ENCODE peak calls at places on chromosomes 5 and 9, in six cellular contexts. One of them, this sample, is unnamed.

GRCh38 chr9:108851138-108851537 is 4.6 kb downstream of the ACTL7B start:
- DNase-seq in ELF-1: no peak
- DNase-seq in T-helper 2 cell: no peak
- DNase-seq in CD8-positive, alpha-beta T cell: no peak
- DNase-seq in NB4: no peak
- DNase-seq in stimulated activated CD4-positive, alpha-beta T cell treated with anti-CD3 and anti-CD28 coated beads, Interleukin-4, amount 100 ng/mL, for 24 hours: no peak
- DNase-seq in this sample: no peak

GRCh38 chr9:133701981-133702797 is 36.0 kb downstream of the SARDH start:
- DNase-seq in ELF-1: no peak
- DNase-seq in T-helper 2 cell: peak; percentile 56
- DNase-seq in CD8-positive, alpha-beta T cell: peak; percentile 64
- DNase-seq in NB4: peak; percentile 84
- DNase-seq in stimulated activated CD4-positive, alpha-beta T cell treated with anti-CD3 and anti-CD28 coated beads, Interleukin-4, amount 100 ng/mL, for 24 hours: peak; percentile 68
- DNase-seq in this sample: peak; percentile 45

GRCh38 chr9:18666348-18666747 is 192.4 kb downstream of the ADAMTSL1 start:
- DNase-seq in ELF-1: no peak
- DNase-seq in T-helper 2 cell: no peak
- DNase-seq in CD8-positive, alpha-beta T cell: no peak
- DNase-seq in NB4: no peak
- DNase-seq in stimulated activated CD4-positive, alpha-beta T cell treated with anti-CD3 and anti-CD28 coated beads, Interleukin-4, amount 100 ng/mL, for 24 hours: no peak
- DNase-seq in this sample: no peak

GRCh38 chr5:157431544-157432200 is 28.3 kb upstream of the NIPAL4 start:
- DNase-seq in ELF-1: peak; percentile 14
- DNase-seq in T-helper 2 cell: no peak
- DNase-seq in CD8-positive, alpha-beta T cell: no peak
- DNase-seq in NB4: peak; percentile 61
- DNase-seq in stimulated activated CD4-positive, alpha-beta T cell treated with anti-CD3 and anti-CD28 coated beads, Interleukin-4, amount 100 ng/mL, for 24 hours: peak; percentile 43
- DNase-seq in this sample: no peak

GRCh38 chr9:108473209-108474112 is 382.3 kb downstream of the ACTL7B start:
- DNase-seq in ELF-1: no peak
- DNase-seq in T-helper 2 cell: no peak
- DNase-seq in CD8-positive, alpha-beta T cell: no peak
- DNase-seq in NB4: no peak
- DNase-seq in stimulated activated CD4-positive, alpha-beta T cell treated with anti-CD3 and anti-CD28 coated beads, Interleukin-4, amount 100 ng/mL, for 24 hours: no peak
- DNase-seq in this sample: no peak

GRCh38 chr5:159764283-159764927 is 151.9 kb upstream of the ADRA1B start:
- DNase-seq in ELF-1: peak; percentile 49
- DNase-seq in T-helper 2 cell: no peak
- DNase-seq in CD8-positive, alpha-beta T cell: no peak
- DNase-seq in NB4: peak; percentile 76
- DNase-seq in stimulated activated CD4-positive, alpha-beta T cell treated with anti-CD3 and anti-CD28 coated beads, Interleukin-4, amount 100 ng/mL, for 24 hours: no peak
- DNase-seq in this sample: no peak

GRCh38 chr9:91331849-91332248 is 29.9 kb downstream of the AUH start:
- DNase-seq in ELF-1: no peak
- DNase-seq in T-helper 2 cell: no peak
- DNase-seq in CD8-positive, alpha-beta T cell: no peak
- DNase-seq in NB4: no peak
- DNase-seq in stimulated activated CD4-positive, alpha-beta T cell treated with anti-CD3 and anti-CD28 coated beads, Interleukin-4, amount 100 ng/mL, for 24 hours: no peak
- DNase-seq in this sample: no peak

GRCh38 chr9:4463824-4464223 is 26.4 kb upstream of the SLC1A1 start:
- DNase-seq in ELF-1: no peak
- DNase-seq in T-helper 2 cell: no peak
- DNase-seq in CD8-positive, alpha-beta T cell: no peak
- DNase-seq in NB4: no peak
- DNase-seq in stimulated activated CD4-positive, alpha-beta T cell treated with anti-CD3 and anti-CD28 coated beads, Interleukin-4, amount 100 ng/mL, for 24 hours: no peak
- DNase-seq in this sample: no peak

GRCh38 chr5:150272531-150272930 is 17.0 kb downstream of the CAMK2A start:
- DNase-seq in ELF-1: peak; percentile 75
- DNase-seq in T-helper 2 cell: no peak
- DNase-seq in CD8-positive, alpha-beta T cell: no peak
- DNase-seq in NB4: peak; percentile 68
- DNase-seq in stimulated activated CD4-positive, alpha-beta T cell treated with anti-CD3 and anti-CD28 coated beads, Interleukin-4, amount 100 ng/mL, for 24 hours: no peak
- DNase-seq in this sample: no peak

GRCh38 chr5:179731791-179732411 is 721 bp upstream of the MAML1 start:
- DNase-seq in ELF-1: no peak
- DNase-seq in T-helper 2 cell: no peak
- DNase-seq in CD8-positive, alpha-beta T cell: no peak
- DNase-seq in NB4: peak; percentile 85
- DNase-seq in stimulated activated CD4-positive, alpha-beta T cell treated with anti-CD3 and anti-CD28 coated beads, Interleukin-4, amount 100 ng/mL, for 24 hours: peak; percentile 29
- DNase-seq in this sample: no peak

GRCh38 chr5:7586499-7586898 is 190.6 kb downstream of the ADCY2 start:
- DNase-seq in ELF-1: no peak
- DNase-seq in T-helper 2 cell: no peak
- DNase-seq in CD8-positive, alpha-beta T cell: no peak
- DNase-seq in NB4: no peak
- DNase-seq in stimulated activated CD4-positive, alpha-beta T cell treated with anti-CD3 and anti-CD28 coated beads, Interleukin-4, amount 100 ng/mL, for 24 hours: no peak
- DNase-seq in this sample: no peak

GRCh38 chr9:106798021-106798799 is 64.8 kb upstream of the ZNF462 start:
- DNase-seq in ELF-1: no peak
- DNase-seq in T-helper 2 cell: no peak
- DNase-seq in CD8-positive, alpha-beta T cell: no peak
- DNase-seq in NB4: no peak
- DNase-seq in stimulated activated CD4-positive, alpha-beta T cell treated with anti-CD3 and anti-CD28 coated beads, Interleukin-4, amount 100 ng/mL, for 24 hours: no peak
- DNase-seq in this sample: no peak

GRCh38 chr5:134547999-134548626 is 22.6 kb downstream of the JADE2 start:
- DNase-seq in ELF-1: no peak
- DNase-seq in T-helper 2 cell: no peak
- DNase-seq in CD8-positive, alpha-beta T cell: no peak
- DNase-seq in NB4: no peak
- DNase-seq in stimulated activated CD4-positive, alpha-beta T cell treated with anti-CD3 and anti-CD28 coated beads, Interleukin-4, amount 100 ng/mL, for 24 hours: no peak
- DNase-seq in this sample: no peak

GRCh38 chr9:132780230-132781007 is 97.7 kb downstream of the AK8 start:
- DNase-seq in ELF-1: no peak
- DNase-seq in T-helper 2 cell: no peak
- DNase-seq in CD8-positive, alpha-beta T cell: no peak
- DNase-seq in NB4: no peak
- DNase-seq in stimulated activated CD4-positive, alpha-beta T cell treated with anti-CD3 and anti-CD28 coated beads, Interleukin-4, amount 100 ng/mL, for 24 hours: no peak
- DNase-seq in this sample: no peak

GRCh38 chr5:128842241-128842640 is 123.0 kb upstream of the SLC27A6 start:
- DNase-seq in ELF-1: no peak
- DNase-seq in T-helper 2 cell: no peak
- DNase-seq in CD8-positive, alpha-beta T cell: no peak
- DNase-seq in NB4: no peak
- DNase-seq in stimulated activated CD4-positive, alpha-beta T cell treated with anti-CD3 and anti-CD28 coated beads, Interleukin-4, amount 100 ng/mL, for 24 hours: no peak
- DNase-seq in this sample: no peak

GRCh38 chr5:178542455-178542854 is 47.7 kb downstream of the COL23A1 start:
- DNase-seq in ELF-1: no peak
- DNase-seq in T-helper 2 cell: no peak
- DNase-seq in CD8-positive, alpha-beta T cell: no peak
- DNase-seq in NB4: no peak
- DNase-seq in stimulated activated CD4-positive, alpha-beta T cell treated with anti-CD3 and anti-CD28 coated beads, Interleukin-4, amount 100 ng/mL, for 24 hours: no peak
- DNase-seq in this sample: no peak

GRCh38 chr5:111626473-111627166 is 114.3 kb upstream of the STARD4 start:
- DNase-seq in ELF-1: peak; percentile 76
- DNase-seq in T-helper 2 cell: no peak
- DNase-seq in CD8-positive, alpha-beta T cell: no peak
- DNase-seq in NB4: no peak
- DNase-seq in stimulated activated CD4-positive, alpha-beta T cell treated with anti-CD3 and anti-CD28 coated beads, Interleukin-4, amount 100 ng/mL, for 24 hours: no peak
- DNase-seq in this sample: no peak

This sample was measured in T-cell.